ENCODE peak calls at places on chromosomes 2 and 18, in nine cellular contexts. One of them, this sample, is unnamed.

GRCh38 chr2:230541934-230542380 is 126.0 kb downstream of the SP100 start:
- DNase-seq in right atrium auricular region: no peak
- DNase-seq in neural crest cell: no peak
- DNase-seq in prostate gland: no peak
- DNase-seq in dorsolateral prefrontal cortex: no peak
- DNase-seq in left lung: no peak
- DNase-seq in progenitor cell of endocrine pancreas: no peak
- DNase-seq in lower lobe of right lung: no peak
- DNase-seq in neural progenitor cell: no peak
- DNase-seq in this sample: no peak

GRCh38 chr2:170782673-170783072 is 12.5 kb downstream of the ERICH2 start:
- DNase-seq in right atrium auricular region: no peak
- DNase-seq in left lung: no peak
- DNase-seq in dorsolateral prefrontal cortex: no peak
- DNase-seq in neural progenitor cell: no peak
- DNase-seq in progenitor cell of endocrine pancreas: no peak
- DNase-seq in neural crest cell: no peak
- DNase-seq in prostate gland: no peak
- DNase-seq in lower lobe of right lung: no peak
- DNase-seq in this sample: no peak

GRCh38 chr18:23143059-23143831 is 8.0 kb downstream of the CABLES1 start:
- DNase-seq in prostate gland: no peak
- DNase-seq in right atrium auricular region: peak
- DNase-seq in dorsolateral prefrontal cortex: no peak
- DNase-seq in neural crest cell: no peak
- DNase-seq in left lung: no peak
- DNase-seq in progenitor cell of endocrine pancreas: no peak
- DNase-seq in lower lobe of right lung: peak
- DNase-seq in neural progenitor cell: no peak
- DNase-seq in this sample: no peak

GRCh38 chr2:157244691-157245090 is 12.8 kb upstream of the GALNT5 start:
- DNase-seq in neural crest cell: no peak
- DNase-seq in lower lobe of right lung: no peak
- DNase-seq in neural progenitor cell: peak
- DNase-seq in left lung: no peak
- DNase-seq in prostate gland: no peak
- DNase-seq in dorsolateral prefrontal cortex: no peak
- DNase-seq in right atrium auricular region: no peak
- DNase-seq in progenitor cell of endocrine pancreas: no peak
- DNase-seq in this sample: no peak

GRCh38 chr2:216799873-216800421 is 59.9 kb downstream of the TNP1 start:
- DNase-seq in right atrium auricular region: no peak
- DNase-seq in lower lobe of right lung: no peak
- DNase-seq in prostate gland: no peak
- DNase-seq in neural crest cell: no peak
- DNase-seq in progenitor cell of endocrine pancreas: no peak
- DNase-seq in left lung: no peak
- DNase-seq in dorsolateral prefrontal cortex: peak
- DNase-seq in neural progenitor cell: no peak
- DNase-seq in this sample: no peak

GRCh38 chr18:46423226-46423805 is 233.7 kb downstream of the LOXHD1 start:
- DNase-seq in neural progenitor cell: no peak
- DNase-seq in left lung: no peak
- DNase-seq in neural crest cell: no peak
- DNase-seq in prostate gland: no peak
- DNase-seq in lower lobe of right lung: no peak
- DNase-seq in right atrium auricular region: no peak
- DNase-seq in dorsolateral prefrontal cortex: no peak
- DNase-seq in progenitor cell of endocrine pancreas: no peak
- DNase-seq in this sample: no peak

GRCh38 chr2:217822296-217823252 is 180.2 kb downstream of the TNS1 start:
- DNase-seq in right atrium auricular region: no peak
- DNase-seq in lower lobe of right lung: peak
- DNase-seq in left lung: peak
- DNase-seq in progenitor cell of endocrine pancreas: no peak
- DNase-seq in prostate gland: no peak
- DNase-seq in dorsolateral prefrontal cortex: no peak
- DNase-seq in neural crest cell: no peak
- DNase-seq in neural progenitor cell: peak
- DNase-seq in this sample: no peak

GRCh38 chr18:60506190-60506589 is 133.6 kb upstream of the MC4R start:
- DNase-seq in progenitor cell of endocrine pancreas: no peak
- DNase-seq in right atrium auricular region: no peak
- DNase-seq in neural crest cell: no peak
- DNase-seq in left lung: no peak
- DNase-seq in neural progenitor cell: no peak
- DNase-seq in prostate gland: no peak
- DNase-seq in lower lobe of right lung: no peak
- DNase-seq in dorsolateral prefrontal cortex: no peak
- DNase-seq in this sample: no peak

GRCh38 chr2:26846334-26846863 is 1.5 kb upstream of the DPYSL5 start:
- DNase-seq in dorsolateral prefrontal cortex: peak
- DNase-seq in neural progenitor cell: peak
- DNase-seq in right atrium auricular region: no peak
- DNase-seq in progenitor cell of endocrine pancreas: peak
- DNase-seq in prostate gland: peak
- DNase-seq in left lung: peak
- DNase-seq in lower lobe of right lung: peak
- DNase-seq in neural crest cell: peak
- DNase-seq in this sample: peak

GRCh38 chr2:135651717-135652116 is 89.9 kb upstream of the UBXN4 start:
- DNase-seq in right atrium auricular region: no peak
- DNase-seq in dorsolateral prefrontal cortex: no peak
- DNase-seq in left lung: no peak
- DNase-seq in prostate gland: no peak
- DNase-seq in neural progenitor cell: no peak
- DNase-seq in lower lobe of right lung: no peak
- DNase-seq in neural crest cell: no peak
- DNase-seq in progenitor cell of endocrine pancreas: no peak
- DNase-seq in this sample: no peak

GRCh38 chr2:71226391-71226964 is 425 bp downstream of the PAIP2B start:
- DNase-seq in neural crest cell: peak
- DNase-seq in neural progenitor cell: peak
- DNase-seq in right atrium auricular region: no peak
- DNase-seq in progenitor cell of endocrine pancreas: peak
- DNase-seq in dorsolateral prefrontal cortex: no peak
- DNase-seq in lower lobe of right lung: peak
- DNase-seq in prostate gland: peak
- DNase-seq in left lung: peak
- DNase-seq in this sample: peak

GRCh38 chr2:178211460-178211859 is 17.1 kb downstream of the OSBPL6 start:
- DNase-seq in progenitor cell of endocrine pancreas: no peak
- DNase-seq in dorsolateral prefrontal cortex: no peak
- DNase-seq in right atrium auricular region: no peak
- DNase-seq in lower lobe of right lung: no peak
- DNase-seq in neural crest cell: no peak
- DNase-seq in prostate gland: no peak
- DNase-seq in left lung: no peak
- DNase-seq in neural progenitor cell: no peak
- DNase-seq in this sample: no peak

GRCh38 chr2:54708584-54709340 is 14.7 kb upstream of the EML6 start:
- DNase-seq in prostate gland: peak
- DNase-seq in neural progenitor cell: peak
- DNase-seq in dorsolateral prefrontal cortex: peak
- DNase-seq in neural crest cell: no peak
- DNase-seq in progenitor cell of endocrine pancreas: peak
- DNase-seq in lower lobe of right lung: peak
- DNase-seq in left lung: peak
- DNase-seq in right atrium auricular region: no peak
- DNase-seq in this sample: peak

GRCh38 chr2:79039944-79040343 is 14.4 kb downstream of the REG3G start:
- DNase-seq in dorsolateral prefrontal cortex: no peak
- DNase-seq in right atrium auricular region: no peak
- DNase-seq in prostate gland: no peak
- DNase-seq in lower lobe of right lung: no peak
- DNase-seq in neural crest cell: no peak
- DNase-seq in neural progenitor cell: no peak
- DNase-seq in left lung: no peak
- DNase-seq in progenitor cell of endocrine pancreas: no peak
- DNase-seq in this sample: no peak

GRCh38 chr2:238098854-238099708 is 1.1 kb upstream of the ESPNL start:
- DNase-seq in dorsolateral prefrontal cortex: no peak
- DNase-seq in neural crest cell: no peak
- DNase-seq in progenitor cell of endocrine pancreas: no peak
- DNase-seq in lower lobe of right lung: peak
- DNase-seq in neural progenitor cell: no peak
- DNase-seq in prostate gland: no peak
- DNase-seq in left lung: peak
- DNase-seq in right atrium auricular region: peak
- DNase-seq in this sample: no peak

GRCh38 chr18:46859855-46860254 is 57.5 kb downstream of the PIAS2 start:
- DNase-seq in right atrium auricular region: no peak
- DNase-seq in neural progenitor cell: no peak
- DNase-seq in left lung: no peak
- DNase-seq in lower lobe of right lung: no peak
- DNase-seq in progenitor cell of endocrine pancreas: no peak
- DNase-seq in neural crest cell: no peak
- DNase-seq in prostate gland: no peak
- DNase-seq in dorsolateral prefrontal cortex: no peak
- DNase-seq in this sample: no peak

GRCh38 chr2:65411056-65411795 is 21.2 kb downstream of the SPRED2 start:
- DNase-seq in progenitor cell of endocrine pancreas: no peak
- DNase-seq in left lung: no peak
- DNase-seq in dorsolateral prefrontal cortex: no peak
- DNase-seq in lower lobe of right lung: no peak
- DNase-seq in neural progenitor cell: no peak
- DNase-seq in neural crest cell: no peak
- DNase-seq in right atrium auricular region: no peak
- DNase-seq in prostate gland: no peak
- DNase-seq in this sample: no peak

GRCh38 chr2:80238692-80239469 is 65.7 kb downstream of the LRRTM1 start:
- DNase-seq in progenitor cell of endocrine pancreas: no peak
- DNase-seq in left lung: no peak
- DNase-seq in right atrium auricular region: no peak
- DNase-seq in neural progenitor cell: peak
- DNase-seq in dorsolateral prefrontal cortex: peak
- DNase-seq in neural crest cell: peak
- DNase-seq in prostate gland: no peak
- DNase-seq in lower lobe of right lung: no peak
- DNase-seq in this sample: peak

GRCh38 chr2:27627963-27628766 is 647 bp downstream of the CCDC121 start:
- DNase-seq in right atrium auricular region: no peak
- DNase-seq in left lung: peak
- DNase-seq in neural progenitor cell: peak
- DNase-seq in progenitor cell of endocrine pancreas: peak
- DNase-seq in neural crest cell: no peak
- DNase-seq in prostate gland: peak
- DNase-seq in dorsolateral prefrontal cortex: no peak
- DNase-seq in lower lobe of right lung: no peak
- DNase-seq in this sample: no peak

GRCh38 chr2:30147196-30147714 is 448 bp downstream of the YPEL5 start:
- DNase-seq in progenitor cell of endocrine pancreas: peak
- DNase-seq in dorsolateral prefrontal cortex: no peak
- DNase-seq in neural crest cell: peak
- DNase-seq in right atrium auricular region: no peak
- DNase-seq in left lung: peak
- DNase-seq in prostate gland: no peak
- DNase-seq in neural progenitor cell: peak
- DNase-seq in lower lobe of right lung: no peak
- DNase-seq in this sample: peak

GRCh38 chr2:234102112-234102511 is 51.6 kb downstream of the SPP2 start:
- DNase-seq in neural progenitor cell: no peak
- DNase-seq in prostate gland: peak
- DNase-seq in dorsolateral prefrontal cortex: no peak
- DNase-seq in right atrium auricular region: no peak
- DNase-seq in neural crest cell: no peak
- DNase-seq in progenitor cell of endocrine pancreas: no peak
- DNase-seq in lower lobe of right lung: no peak
- DNase-seq in left lung: no peak
- DNase-seq in this sample: no peak
- TF ChIP-seq CTCF in neural progenitor cell: no peak
- TF ChIP-seq CTCF in prostate gland: peak
- TF ChIP-seq CTCF in dorsolateral prefrontal cortex: no peak
- TF ChIP-seq CTCF in right atrium auricular region: no peak
- TF ChIP-seq CTCF in neural crest cell: no peak
- TF ChIP-seq CTCF in progenitor cell of endocrine pancreas: peak
- TF ChIP-seq CTCF in lower lobe of right lung: no peak
- TF ChIP-seq CTCF in left lung: no peak
- TF ChIP-seq CTCF in this sample: no peak

GRCh38 chr2:105782123-105782522 is 37.4 kb downstream of the NCK2 start:
- DNase-seq in progenitor cell of endocrine pancreas: no peak
- DNase-seq in neural crest cell: no peak
- DNase-seq in dorsolateral prefrontal cortex: no peak
- DNase-seq in prostate gland: no peak
- DNase-seq in lower lobe of right lung: no peak
- DNase-seq in neural progenitor cell: no peak
- DNase-seq in right atrium auricular region: no peak
- DNase-seq in left lung: no peak
- DNase-seq in this sample: no peak
- TF ChIP-seq CTCF in progenitor cell of endocrine pancreas: no peak
- TF ChIP-seq CTCF in neural crest cell: no peak
- TF ChIP-seq CTCF in dorsolateral prefrontal cortex: no peak
- TF ChIP-seq CTCF in prostate gland: no peak
- TF ChIP-seq CTCF in lower lobe of right lung: no peak
- TF ChIP-seq CTCF in neural progenitor cell: no peak
- TF ChIP-seq CTCF in right atrium auricular region: no peak
- TF ChIP-seq CTCF in left lung: no peak
- TF ChIP-seq CTCF in this sample: no peak

GRCh38 chr2:236479814-236480213 is 89.8 kb upstream of the ACKR3 start:
- DNase-seq in lower lobe of right lung: no peak
- DNase-seq in prostate gland: no peak
- DNase-seq in right atrium auricular region: no peak
- DNase-seq in neural progenitor cell: no peak
- DNase-seq in progenitor cell of endocrine pancreas: no peak
- DNase-seq in left lung: no peak
- DNase-seq in dorsolateral prefrontal cortex: no peak
- DNase-seq in neural crest cell: no peak
- DNase-seq in this sample: no peak
- TF ChIP-seq CTCF in lower lobe of right lung: no peak
- TF ChIP-seq CTCF in prostate gland: no peak
- TF ChIP-seq CTCF in right atrium auricular region: no peak
- TF ChIP-seq CTCF in neural progenitor cell: no peak
- TF ChIP-seq CTCF in progenitor cell of endocrine pancreas: no peak
- TF ChIP-seq CTCF in left lung: no peak
- TF ChIP-seq CTCF in dorsolateral prefrontal cortex: no peak
- TF ChIP-seq CTCF in neural crest cell: no peak
- TF ChIP-seq CTCF in this sample: no peak

GRCh38 chr2:223784221-223784772 is 53.1 kb downstream of the AP1S3 start:
- DNase-seq in prostate gland: no peak
- DNase-seq in dorsolateral prefrontal cortex: no peak
- DNase-seq in right atrium auricular region: no peak
- DNase-seq in left lung: no peak
- DNase-seq in neural crest cell: no peak
- DNase-seq in neural progenitor cell: no peak
- DNase-seq in lower lobe of right lung: no peak
- DNase-seq in progenitor cell of endocrine pancreas: no peak
- DNase-seq in this sample: no peak

GRCh38 chr2:223781560-223781959 is 55.8 kb downstream of the AP1S3 start:
- DNase-seq in neural progenitor cell: no peak
- DNase-seq in left lung: no peak
- DNase-seq in prostate gland: no peak
- DNase-seq in progenitor cell of endocrine pancreas: no peak
- DNase-seq in dorsolateral prefrontal cortex: no peak
- DNase-seq in neural crest cell: no peak
- DNase-seq in right atrium auricular region: no peak
- DNase-seq in lower lobe of right lung: no peak
- DNase-seq in this sample: no peak

GRCh38 chr2:223774193-223774592 is 63.2 kb downstream of the AP1S3 start:
- DNase-seq in right atrium auricular region: no peak
- DNase-seq in prostate gland: no peak
- DNase-seq in progenitor cell of endocrine pancreas: no peak
- DNase-seq in left lung: no peak
- DNase-seq in lower lobe of right lung: no peak
- DNase-seq in neural progenitor cell: no peak
- DNase-seq in neural crest cell: no peak
- DNase-seq in dorsolateral prefrontal cortex: no peak
- DNase-seq in this sample: no peak

GRCh38 chr2:223779877-223780276 is 57.5 kb downstream of the AP1S3 start:
- DNase-seq in progenitor cell of endocrine pancreas: no peak
- DNase-seq in prostate gland: no peak
- DNase-seq in left lung: no peak
- DNase-seq in right atrium auricular region: no peak
- DNase-seq in lower lobe of right lung: no peak
- DNase-seq in dorsolateral prefrontal cortex: no peak
- DNase-seq in neural crest cell: peak
- DNase-seq in neural progenitor cell: peak
- DNase-seq in this sample: no peak
- TF ChIP-seq CTCF in progenitor cell of endocrine pancreas: peak
- TF ChIP-seq CTCF in prostate gland: no peak
- TF ChIP-seq CTCF in left lung: no peak
- TF ChIP-seq CTCF in right atrium auricular region: peak
- TF ChIP-seq CTCF in lower lobe of right lung: peak
- TF ChIP-seq CTCF in dorsolateral prefrontal cortex: no peak
- TF ChIP-seq CTCF in neural crest cell: peak
- TF ChIP-seq CTCF in neural progenitor cell: peak
- TF ChIP-seq CTCF in this sample: peak

This sample was measured in glutamatergic neuron.